ENCODE peak calls at places on chromosomes 16 and 17, in six cellular contexts. B, U, W, I, P and M are unnamed samples.

GRCh38 chr17:15411556-15412198 is 55.7 kb downstream of the CDRT4 start:
- DNase-seq in P (no peak), B (no peak), U (no peak), W (no peak), I (no peak), M (no peak)

GRCh38 chr17:7259555-7259889 is 2.8 kb downstream of the CLDN7 start:
- DNase-seq in U (no peak), W (no peak), B (no peak), P (no peak), I (no peak), M (no peak)

GRCh38 chr17:40307001-40307690 is 1.8 kb upstream of the RARA start:
- DNase-seq in I (no peak), P (no peak), B (no peak), W (no peak), U (no peak), M (no peak)

GRCh38 chr16:27221576-27222498 is 18.5 kb downstream of the KDM8 start:
- DNase-seq in I (peak), U (no peak), P (no peak), W (no peak), B (no peak), M (no peak)

GRCh38 chr16:84878770-84879169 is 59.0 kb downstream of the CRISPLD2 start:
- DNase-seq in U (no peak), B (no peak), I (peak), W (no peak), P (no peak), M (no peak)

GRCh38 chr17:48645639-48646182 is 19.6 kb upstream of the HOXB9 start:
- DNase-seq in B (no peak), P (no peak), W (no peak), I (no peak), U (peak), M (no peak)

GRCh38 chr17:61583660-61584264 is 7.3 kb downstream of the NACA2 start:
- DNase-seq in U (no peak), I (no peak), W (no peak), P (no peak), B (no peak), M (no peak)

GRCh38 chr17:65750166-65750565 is 188.7 kb upstream of the AXIN2 start:
- DNase-seq in I (no peak), P (no peak), B (no peak), W (no peak), U (no peak), M (no peak)

GRCh38 chr16:1217526-1217925 is 7.5 kb downstream of the TPSG1 start:
- DNase-seq in P (no peak), B (no peak), W (no peak), I (no peak), U (no peak), M (no peak)

GRCh38 chr17:21358682-21359482 is 17.3 kb upstream of the KCNJ12 start:
- DNase-seq in I (peak), W (no peak), U (no peak), B (peak), P (no peak), M (no peak)

GRCh38 chr16:11597268-11597690 is 10.6 kb upstream of the LITAF start:
- DNase-seq in I (no peak), W (no peak), U (no peak), P (no peak), B (no peak), M (no peak)

GRCh38 chr16:29789775-29790182 is 772 bp upstream of the KIF22 start:
- DNase-seq in I (no peak), P (no peak), B (no peak), W (no peak), U (no peak), M (no peak)